ENCODE peak calls at places on chromosomes 4 and X, in six cellular contexts. U is CD8-positive, alpha-beta T cell; S is Caco-2; D is SK-N-SH; P is H1; K is mesendoderm. Z is an unnamed sample. For H3K4me1, the result is how much of the 10 kb centered on the place peaks cover.

GRCh38 chr4:154208424-154208823 is 283.2 kb downstream of the DCHS2 start:
- DNase-seq in U (no peak), K (peak), P (no peak), S (no peak), D (no peak), Z (no peak)

GRCh38 chrX:37697169-37697760 is 11.7 kb downstream of the XK start:
- DNase-seq in D (no peak), U (no peak), K (no peak), P (no peak), S (no peak), Z (peak)

GRCh38 chr4:54838301-54838700 is 180.5 kb downstream of the KIT start:
- DNase-seq in D (no peak), S (no peak), K (no peak), U (no peak), P (no peak), Z (no peak)

GRCh38 chr4:187362937-187363336 is 632.6 kb upstream of the ZFP42 start:
- DNase-seq in U (no peak), S (no peak), P (no peak), K (no peak), D (no peak), Z (no peak)

GRCh38 chrX:45748443-45748842 is 547.8 kb upstream of the DIPK2B start:
- DNase-seq in K (no peak), S (no peak), D (no peak), P (no peak), U (no peak), Z (no peak)

GRCh38 chr4:40322853-40323252 is 12.3 kb upstream of the CHRNA9 start:
- DNase-seq in S (peak), U (no peak), P (no peak), K (peak), D (no peak), Z (no peak)

GRCh38 chrX:56618250-56618649 is 54.8 kb downstream of the UBQLN2 start:
- DNase-seq in K (peak), D (no peak), U (no peak), P (no peak), S (no peak), Z (no peak)

GRCh38 chr4:113462286-113462685 is 299.3 kb downstream of the CAMK2D start:
- DNase-seq in S (no peak), U (no peak), K (no peak), P (no peak), D (no peak), Z (no peak)

GRCh38 chr4:56730097-56730496 is 49.0 kb upstream of the HOPX start:
- DNase-seq in D (no peak), U (no peak), P (no peak), S (no peak), K (no peak), Z (no peak)

DNA sequence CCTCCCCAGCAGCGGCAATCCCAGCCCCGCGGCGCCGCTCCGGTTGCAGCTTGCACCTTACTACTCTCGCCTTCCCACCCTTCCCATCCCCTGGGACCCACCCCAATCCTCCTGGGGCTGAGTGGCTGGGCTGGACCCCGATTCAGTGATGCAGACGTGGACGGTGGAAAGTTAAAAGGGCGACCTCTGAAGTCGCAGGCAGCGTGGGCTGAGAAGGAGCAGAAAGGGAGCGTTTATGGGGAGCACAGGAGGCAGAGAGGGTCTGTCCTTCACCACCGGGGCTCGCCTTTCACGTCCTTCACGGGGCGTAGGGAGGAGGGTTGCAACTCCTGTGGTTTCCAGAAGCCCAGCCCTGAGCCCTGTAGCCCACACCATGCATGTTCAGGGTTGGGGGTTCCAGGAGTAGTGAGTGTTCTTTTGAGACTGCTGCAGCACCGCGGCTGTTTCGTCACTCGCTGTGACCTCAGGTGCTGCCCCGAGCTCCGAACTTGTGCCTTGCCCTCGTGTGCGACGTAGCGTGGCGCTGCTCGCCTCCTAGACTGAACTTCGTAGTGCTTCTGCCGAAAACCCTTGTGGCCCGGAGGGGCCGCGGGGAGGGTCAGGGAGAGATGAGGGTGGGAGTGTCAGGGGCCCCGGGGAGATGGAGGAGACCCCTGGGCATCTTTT is 1.5 kb downstream of the NHS start:
- DNase-seq in S (peak), U (no peak), P (no peak), D (no peak), K (peak), Z (no peak)
- H3K4me3 ChIP-seq in S (peak), U (no peak), P (peak), D (peak), K (peak), Z (peak)

GRCh38 chr4:80184053-80184790 is 13.1 kb upstream of the PRDM8 start:
- DNase-seq in U (peak), S (peak), D (peak), K (peak), P (no peak), Z (peak)
- H3K4me1 ChIP-seq in U (under half), S (under half), D (under half), K (under half), P (under half), Z (under half)

DNA sequence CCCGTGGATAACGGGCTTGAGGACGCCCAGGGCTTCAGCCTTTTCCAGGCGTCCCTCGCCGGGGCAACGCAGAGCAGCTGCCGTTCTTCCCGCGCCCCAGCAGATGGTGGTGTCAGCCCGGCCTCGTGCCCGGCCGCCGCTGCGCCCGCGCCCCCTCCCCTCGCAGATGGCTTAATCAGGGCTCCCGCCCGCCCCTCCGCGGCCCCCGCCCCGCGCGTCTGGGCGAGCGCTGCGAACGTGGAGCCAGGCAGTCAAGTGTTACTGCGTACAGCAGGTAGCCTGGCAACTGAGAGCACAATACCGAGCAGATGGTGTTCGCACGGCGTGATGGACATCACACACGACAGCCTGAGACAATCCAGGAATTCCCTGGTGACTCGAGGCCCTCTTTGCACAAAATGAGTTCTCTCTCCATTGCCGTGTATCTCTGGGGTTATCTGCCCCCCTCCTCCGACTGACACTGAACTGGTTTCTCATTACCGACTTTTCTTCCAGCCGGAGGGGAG is 69.3 kb downstream of the MGST2 start:
- DNase-seq in P (peak), U (peak), K (peak), D (peak), S (peak), Z (peak)
- H3K4me3 ChIP-seq in P (peak), U (peak), K (peak), D (peak), S (peak), Z (peak)

DNA sequence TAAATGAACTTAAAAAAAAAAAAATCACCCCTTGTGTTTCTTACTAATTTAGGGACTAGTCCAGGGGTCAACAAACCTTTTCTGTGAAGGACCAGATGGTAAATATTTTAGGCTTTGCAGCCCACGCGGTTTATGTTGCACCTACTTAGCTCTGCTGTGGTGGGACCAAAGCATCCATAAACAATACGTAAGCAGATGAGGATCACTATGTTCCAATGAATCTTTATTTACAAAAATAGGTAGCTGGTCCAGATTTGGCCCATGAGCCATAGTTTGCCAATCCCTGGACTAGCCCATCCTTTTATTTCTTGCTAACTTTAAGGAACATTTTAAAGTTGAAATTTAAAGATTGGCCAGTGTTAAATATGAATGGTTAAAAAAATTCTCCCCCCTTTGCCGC is 95.3 kb downstream of the AFF1 start:
- DNase-seq in P (no peak), D (no peak), S (no peak), U (no peak), K (no peak), Z (no peak)
- H3K4me1 ChIP-seq in P (under half), D (under half), S (half or more), U (under half), K (under half), Z (under half)

DNA sequence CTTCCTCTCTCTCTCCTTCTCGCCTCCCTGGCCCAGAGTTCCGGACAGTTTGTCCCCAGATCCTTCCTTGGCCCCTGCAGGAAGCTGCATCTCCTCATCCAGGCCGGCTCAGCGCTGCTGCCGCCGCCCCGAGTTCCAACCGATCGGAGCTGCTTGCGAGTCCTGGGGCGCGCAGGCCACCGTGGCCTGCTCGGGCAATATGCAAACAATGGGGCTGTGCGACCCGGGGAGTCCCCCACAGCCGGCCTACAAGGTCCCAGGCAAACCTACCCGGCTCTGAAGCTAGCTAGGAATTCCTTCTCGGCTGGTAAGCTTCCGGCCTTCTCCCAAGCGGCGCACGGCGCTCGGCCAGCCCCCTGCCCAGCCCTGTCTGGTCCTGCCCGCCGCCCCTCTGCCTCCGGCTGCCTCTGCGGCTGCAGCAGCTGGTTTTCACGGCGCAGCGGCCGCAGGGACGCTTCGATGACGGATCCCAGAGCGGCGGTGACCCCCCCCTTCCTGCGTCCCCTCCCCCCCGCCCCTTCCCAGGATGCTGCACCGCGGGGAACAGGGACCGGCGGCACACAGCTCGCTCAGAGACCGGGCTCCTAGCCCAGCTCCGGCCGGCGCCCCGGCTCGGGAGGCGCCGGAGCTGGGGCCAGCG is 59.4 kb downstream of the TSC22D3 start:
- DNase-seq in D (peak), U (peak), P (no peak), K (peak), S (no peak), Z (no peak)
- H3K4me3 ChIP-seq in D (peak), U (peak), P (peak), K (peak), S (peak), Z (peak)

GRCh38 chr4:1544861-1545275 is 138.6 kb upstream of the NKX1-1 start:
- DNase-seq in U (no peak), S (no peak), D (no peak), P (no peak), K (no peak), Z (peak)
- H3K4me1 ChIP-seq in U (under half), S (under half), D (under half), P (under half), K (under half), Z (under half)

GRCh38 chrX:41946230-41946629 is 22.9 kb upstream of the CASK start:
- DNase-seq in U (no peak), D (no peak), K (no peak), P (no peak), S (no peak), Z (no peak)
- H3K4me3 ChIP-seq in U (no peak), D (no peak), K (no peak), P (no peak), S (no peak), Z (no peak)

DNA sequence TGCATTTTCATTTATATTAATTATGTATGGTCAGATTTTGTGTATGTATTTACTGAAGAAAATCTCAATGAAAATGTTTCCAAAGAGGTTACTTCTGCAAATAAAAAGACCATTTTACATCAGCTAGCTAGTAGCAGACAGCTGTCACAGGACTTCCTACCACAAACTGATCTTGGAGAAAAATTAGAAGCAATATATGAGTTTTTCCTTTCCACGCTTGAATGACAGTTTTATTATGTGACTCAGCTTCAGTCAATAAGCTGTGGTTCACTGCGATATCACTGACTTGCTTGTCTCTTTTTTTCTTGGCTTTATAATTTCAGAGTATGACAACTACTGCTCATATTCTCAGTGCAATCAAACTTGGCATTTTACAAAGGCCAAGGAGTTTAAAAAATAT is 787.4 kb upstream of the GALNTL6 start:
- DNase-seq in K (no peak), D (no peak), U (no peak), P (no peak), S (no peak), Z (no peak)
- H3K4me1 ChIP-seq in K (under half), D (under half), U (under half), P (under half), S (under half), Z (under half)

DNA sequence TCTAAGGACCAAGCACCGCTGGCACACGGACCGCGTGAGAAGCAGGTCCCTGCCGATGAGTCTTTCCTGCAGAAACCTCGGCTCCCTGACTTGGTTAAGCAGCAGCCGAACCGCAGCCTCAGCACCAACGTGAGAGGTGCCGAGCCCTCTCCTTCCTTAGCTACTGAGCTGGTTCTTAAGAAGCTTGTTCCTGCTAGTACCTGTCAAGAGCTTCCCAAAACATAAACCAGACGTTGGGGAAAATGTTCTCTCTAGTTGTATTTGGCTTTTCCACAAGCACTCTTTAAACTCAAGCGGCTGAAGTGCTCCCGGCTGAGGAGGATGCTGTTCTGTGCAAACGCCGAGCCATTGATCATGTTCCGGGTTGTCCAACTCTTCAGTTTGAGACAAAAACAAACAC is 29.3 kb upstream of the TLR3 start:
- DNase-seq in U (no peak), P (no peak), D (no peak), S (no peak), K (no peak), Z (no peak)
- H3K4me3 ChIP-seq in U (no peak), P (no peak), D (no peak), S (no peak), K (no peak), Z (no peak)

GRCh38 chr4:169045862-169046584 is 36.0 kb upstream of the CBR4 start:
- DNase-seq in D (no peak), K (peak), U (no peak), P (no peak), S (no peak), Z (no peak)

GRCh38 chr4:169042608-169043007 is 32.6 kb upstream of the CBR4 start:
- DNase-seq in K (no peak), D (no peak), S (no peak), P (no peak), U (no peak), Z (no peak)

GRCh38 chr4:169047967-169048366 is 37.9 kb upstream of the CBR4 start:
- DNase-seq in U (no peak), S (no peak), D (no peak), K (no peak), P (no peak), Z (no peak)

GRCh38 chr4:169048867-169049266 is 38.8 kb upstream of the CBR4 start:
- DNase-seq in S (no peak), K (no peak), D (no peak), U (no peak), P (no peak), Z (no peak)

DNA sequence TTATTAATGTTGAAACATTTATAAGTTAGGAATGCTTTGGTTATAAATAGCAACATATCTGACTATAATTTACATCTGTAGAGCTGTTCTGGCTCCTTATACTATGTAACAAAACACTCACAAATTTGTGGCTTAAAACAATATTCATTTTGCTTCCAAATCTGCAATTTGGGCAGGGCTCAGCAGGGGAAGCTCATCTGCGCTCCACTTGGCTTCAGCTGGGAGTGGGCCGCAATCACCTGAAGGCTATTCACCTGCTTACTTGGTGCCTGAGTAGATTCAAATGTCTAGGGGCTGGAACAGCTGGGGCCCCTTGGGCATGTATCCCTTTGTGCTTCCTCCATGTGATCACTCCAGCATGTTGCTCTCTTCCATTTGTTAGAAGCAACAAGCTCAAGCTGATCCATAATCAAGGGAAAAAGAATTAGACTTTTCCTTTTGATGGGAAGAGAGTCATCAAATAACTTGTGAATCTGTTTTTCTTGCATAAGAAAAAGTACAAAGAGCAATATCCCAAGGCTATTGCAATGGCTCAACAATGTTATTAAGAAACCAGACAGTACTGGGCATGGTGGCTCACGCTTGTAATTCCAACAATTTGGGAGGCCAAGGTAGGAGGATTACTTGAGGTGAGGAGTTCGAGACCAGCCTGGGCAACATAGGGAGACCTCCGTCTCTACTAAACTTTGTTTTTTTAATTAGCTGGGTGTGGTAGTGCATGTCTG is 34.8 kb upstream of the CBR4 start:
- DNase-seq in P (no peak), S (no peak), U (no peak), K (no peak), D (no peak), Z (no peak)
- H3K4me1 ChIP-seq in P (under half), S (under half), U (under half), K (under half), D (under half), Z (under half)